ENCODE peak calls at places on chromosomes 3 and 15, in ten cellular contexts. P is right atrium auricular region, R is astrocyte of the spinal cord, N is fibroblast of lung, V is dorsolateral prefrontal cortex, Y is A549, J is neural progenitor cell, O is PC-9, Z is H1, M is IMR-90. T is an unnamed sample.

GRCh38 chr15:27231811-27232210 is 260.8 kb downstream of the GABRG3 start:
- DNase-seq in J (no peak), O (no peak), P (no peak), M (no peak), R (no peak), Y (no peak), N (no peak), Z (no peak), V (no peak), T (no peak)

GRCh38 chr15:41695750-41696436 is 35.7 kb downstream of the MGA start:
- DNase-seq in V (no peak), N (peak), J (no peak), O (no peak), Y (peak), R (peak), M (peak), P (no peak), Z (no peak), T (no peak)

GRCh38 chr3:134824676-134825290 is 29.7 kb downstream of the EPHB1 start:
- DNase-seq in N (no peak), J (no peak), Y (no peak), V (no peak), M (no peak), R (no peak), O (no peak), Z (no peak), P (no peak), T (no peak)

GRCh38 chr3:134326760-134327593 is 47.3 kb downstream of the AMOTL2 start:
- DNase-seq in O (peak), Z (no peak), Y (peak), R (peak), P (peak), M (peak), N (peak), J (peak), V (no peak), T (no peak)

GRCh38 chr3:150223090-150223489 is 185.0 kb upstream of the TSC22D2 start:
- DNase-seq in M (no peak), P (no peak), J (no peak), Z (no peak), O (no peak), R (no peak), N (no peak), Y (no peak), V (no peak), T (no peak)

GRCh38 chr15:23566070-23567050 is 886 bp downstream of the MKRN3 start:
- DNase-seq in M (no peak), V (peak), O (peak), Y (peak), J (no peak), P (no peak), R (peak), N (peak), Z (no peak), T (no peak)

GRCh38 chr3:16243706-16244490 is 20.8 kb downstream of the DPH3 start:
- DNase-seq in Y (no peak), Z (no peak), O (no peak), J (no peak), P (no peak), R (peak), N (peak), M (peak), V (no peak), T (no peak)

GRCh38 chr3:49469037-49469875 is 811 bp upstream of the DAG1 start:
- DNase-seq in R (peak), J (peak), P (peak), Z (peak), Y (peak), M (peak), O (peak), V (peak), N (peak), T (peak)

GRCh38 chr3:21718161-21718765 is 32.7 kb downstream of the ZNF385D start:
- DNase-seq in Z (no peak), N (peak), V (no peak), P (no peak), O (peak), J (no peak), Y (no peak), M (peak), R (peak), T (no peak)

GRCh38 chr15:56699743-56700142 is 33.6 kb downstream of the ZNF280D start:
- DNase-seq in P (no peak), R (no peak), J (no peak), N (no peak), V (no peak), M (no peak), Z (no peak), Y (no peak), O (no peak), T (no peak)

GRCh38 chr15:65037279-65037678 is 7.8 kb upstream of the MTFMT start:
- DNase-seq in M (no peak), O (no peak), Y (no peak), R (no peak), J (no peak), N (no peak), P (no peak), V (no peak), Z (no peak), T (no peak)

GRCh38 chr15:100729461-100729860 is 127.1 kb downstream of the ASB7 start:
- DNase-seq in O (no peak), V (no peak), M (no peak), J (no peak), N (no peak), P (no peak), Z (peak), Y (no peak), R (no peak), T (no peak)

GRCh38 chr3:114880078-114880477 is 267.0 kb downstream of the ZBTB20 start:
- DNase-seq in Y (peak), O (no peak), N (peak), M (peak), V (no peak), P (no peak), J (peak), Z (no peak), R (peak), T (no peak)

GRCh38 chr3:58484722-58485069 is 7.2 kb upstream of the KCTD6 start:
- DNase-seq in M (no peak), Z (no peak), R (no peak), P (no peak), O (no peak), N (no peak), J (no peak), V (no peak), Y (no peak), T (no peak)

GRCh38 chr3:150945226-150945625 is 27.3 kb downstream of the CLRN1 start:
- DNase-seq in R (peak), J (no peak), Y (no peak), M (peak), Z (no peak), P (no peak), O (no peak), N (peak), V (no peak), T (no peak)

GRCh38 chr15:66440501-66440900 is 53.8 kb downstream of the MAP2K1 start:
- DNase-seq in N (no peak), P (no peak), Y (no peak), Z (no peak), V (no peak), R (no peak), M (no peak), J (no peak), O (no peak), T (no peak)

GRCh38 chr3:14143826-14144225 is 19.0 kb downstream of the TMEM43 start:
- DNase-seq in Z (no peak), O (peak), R (peak), Y (peak), J (no peak), V (no peak), N (peak), M (peak), P (peak), T (peak)

GRCh38 chr3:52841211-52841980 is 6.6 kb upstream of the MUSTN1 start:
- DNase-seq in V (no peak), P (no peak), M (peak), J (no peak), R (no peak), O (no peak), N (peak), Y (no peak), Z (no peak), T (no peak)

GRCh38 chr3:118842147-118842863 is 192.3 kb downstream of the IGSF11 start:
- DNase-seq in R (peak), N (peak), J (peak), O (no peak), M (no peak), Z (no peak), Y (peak), P (no peak), V (no peak), T (no peak)

GRCh38 chr3:142724682-142725351 is 983 bp downstream of the TRPC1 start:
- DNase-seq in N (peak), O (no peak), Z (peak), J (peak), M (peak), P (no peak), R (peak), Y (peak), V (peak), T (peak)

GRCh38 chr15:100124936-100125626 is 216.7 kb downstream of the ADAMTS17 start:
- DNase-seq in Y (no peak), J (no peak), N (no peak), V (no peak), Z (no peak), P (no peak), R (no peak), M (no peak), O (no peak), T (no peak)

GRCh38 chr3:170357920-170358854 is 672 bp downstream of the SKIL start:
- DNase-seq in Z (peak), O (peak), R (peak), V (peak), P (peak), Y (peak), N (peak), J (peak), M (peak), T (peak)

GRCh38 chr3:165544432-165544831 is 292.8 kb downstream of the BCHE start:
- DNase-seq in V (no peak), R (no peak), J (peak), N (no peak), Z (no peak), O (no peak), P (no peak), M (no peak), Y (no peak), T (no peak)

GRCh38 chr3:73827204-73827603 is 202.5 kb upstream of the PDZRN3 start:
- DNase-seq in J (no peak), V (no peak), P (no peak), R (no peak), N (no peak), O (no peak), M (no peak), Y (no peak), Z (no peak), T (no peak)

GRCh38 chr3:143529018-143529478 is 319.2 kb downstream of the SLC9A9 start:
- DNase-seq in Y (no peak), J (no peak), R (no peak), P (no peak), M (no peak), O (no peak), Z (no peak), V (no peak), N (no peak), T (peak)

GRCh38 chr15:36810656-36811449 is 231.4 kb downstream of the CDIN1 start:
- DNase-seq in M (no peak), O (no peak), V (no peak), P (no peak), J (peak), R (no peak), Z (no peak), N (no peak), Y (no peak), T (no peak)

GRCh38 chr3:55648591-55649318 is 161.6 kb upstream of the WNT5A start:
- DNase-seq in N (no peak), R (no peak), M (no peak), P (no peak), Y (no peak), J (no peak), O (no peak), Z (no peak), V (no peak), T (no peak)

GRCh38 chr3:181712190-181712504 is 422 bp downstream of the SOX2 start:
- DNase-seq in Y (no peak), M (no peak), Z (no peak), O (no peak), V (no peak), R (peak), P (no peak), N (no peak), J (peak), T (no peak)

GRCh38 chr3:52087728-52088127 is 31.4 kb upstream of the DUSP7 start:
- DNase-seq in Y (no peak), M (no peak), Z (no peak), O (no peak), P (no peak), J (no peak), R (no peak), V (no peak), N (no peak), T (no peak)

GRCh38 chr3:12884104-12884742 is 42.9 kb upstream of the RPL32 start:
- DNase-seq in V (peak), O (no peak), J (no peak), Z (no peak), Y (no peak), M (peak), P (no peak), R (peak), N (peak), T (no peak)

GRCh38 chr3:128878011-128878457 is 1.4 kb upstream of the ACAD9 start:
- DNase-seq in Y (no peak), N (no peak), J (no peak), Z (no peak), V (no peak), O (no peak), R (no peak), P (no peak), M (no peak), T (no peak)

GRCh38 chr3:46947981-46948791 is 28.4 kb downstream of the CCDC12 start:
- DNase-seq in J (no peak), N (peak), Z (no peak), Y (peak), M (peak), P (peak), R (no peak), O (peak), V (no peak), T (no peak)

GRCh38 chr3:46950661-46951241 is 25.8 kb downstream of the CCDC12 start:
- DNase-seq in R (no peak), Y (no peak), J (no peak), N (no peak), P (no peak), O (no peak), Z (no peak), V (no peak), M (no peak), T (peak)

GRCh38 chr3:46947545-46947899 is 29.0 kb downstream of the CCDC12 start:
- DNase-seq in J (no peak), P (no peak), V (no peak), N (no peak), Y (no peak), M (no peak), O (no peak), R (no peak), Z (no peak), T (no peak)

GRCh38 chr3:46950177-46950576 is 26.4 kb downstream of the CCDC12 start:
- DNase-seq in Y (no peak), J (no peak), Z (no peak), O (no peak), P (no peak), R (no peak), N (no peak), V (no peak), M (no peak), T (peak)

GRCh38 chr3:46948830-46949671 is 27.5 kb downstream of the CCDC12 start:
- DNase-seq in O (peak), Z (no peak), V (no peak), M (no peak), P (no peak), R (no peak), J (no peak), Y (peak), N (no peak), T (peak)
- H3K4me3 ChIP-seq in O (no peak), Z (no peak), V (no peak), M (no peak), P (no peak), R (no peak), J (no peak), Y (no peak), N (no peak), T (no peak)

DNA sequence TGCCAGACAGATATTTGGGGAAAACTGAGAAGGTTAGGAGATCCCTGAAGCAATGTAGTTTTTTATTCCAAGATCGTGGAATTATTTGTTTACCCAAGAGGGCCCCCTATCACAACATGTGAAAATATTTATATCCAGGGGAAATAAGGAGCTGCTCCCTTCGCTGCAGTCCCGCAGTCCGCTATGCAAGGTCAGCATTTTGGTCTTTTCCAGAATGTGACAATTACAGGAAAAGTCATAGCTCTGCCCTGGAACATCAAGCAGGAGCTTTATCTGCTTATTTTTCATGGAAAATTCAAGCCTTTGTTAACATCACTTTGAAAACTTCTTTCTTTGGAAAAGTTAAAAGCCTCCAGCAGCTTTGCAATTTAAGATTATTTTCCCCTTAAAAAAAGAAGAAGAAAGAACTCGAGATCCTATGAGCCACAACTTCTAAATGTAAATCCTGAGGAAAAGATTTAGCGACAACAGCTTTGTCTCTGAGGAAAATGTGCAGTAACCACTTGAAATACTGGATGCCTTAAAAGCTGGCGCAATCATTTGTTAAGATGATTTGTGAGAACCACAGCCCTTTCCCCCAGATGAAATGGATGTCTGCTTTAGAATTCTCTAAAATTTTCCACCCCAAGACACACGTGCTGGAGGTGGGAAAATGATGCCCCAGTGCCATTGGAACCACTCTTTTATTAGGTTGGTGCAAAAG is 256.3 kb upstream of the TPM1 start:
- DNase-seq in M (no peak), Y (no peak), J (no peak), N (no peak), Z (no peak), O (no peak), P (no peak), V (no peak), R (no peak), T (no peak)
- TF ChIP-seq CTCF in M (no peak), Y (no peak), J (no peak), N (no peak), Z (no peak), O (no peak), P (no peak), V (no peak), R (no peak), T (no peak)

GRCh38 chr15:60399246-60399915 is 1.6 kb upstream of the ANXA2 start:
- DNase-seq in R (no peak), N (no peak), Y (no peak), M (no peak), V (no peak), Z (no peak), P (no peak), J (no peak), O (no peak), T (no peak)
- H3K4me3 ChIP-seq in R (no peak), N (peak), Y (peak), M (peak), V (no peak), Z (peak), P (no peak), J (peak), O (no peak), T (no peak)

DNA sequence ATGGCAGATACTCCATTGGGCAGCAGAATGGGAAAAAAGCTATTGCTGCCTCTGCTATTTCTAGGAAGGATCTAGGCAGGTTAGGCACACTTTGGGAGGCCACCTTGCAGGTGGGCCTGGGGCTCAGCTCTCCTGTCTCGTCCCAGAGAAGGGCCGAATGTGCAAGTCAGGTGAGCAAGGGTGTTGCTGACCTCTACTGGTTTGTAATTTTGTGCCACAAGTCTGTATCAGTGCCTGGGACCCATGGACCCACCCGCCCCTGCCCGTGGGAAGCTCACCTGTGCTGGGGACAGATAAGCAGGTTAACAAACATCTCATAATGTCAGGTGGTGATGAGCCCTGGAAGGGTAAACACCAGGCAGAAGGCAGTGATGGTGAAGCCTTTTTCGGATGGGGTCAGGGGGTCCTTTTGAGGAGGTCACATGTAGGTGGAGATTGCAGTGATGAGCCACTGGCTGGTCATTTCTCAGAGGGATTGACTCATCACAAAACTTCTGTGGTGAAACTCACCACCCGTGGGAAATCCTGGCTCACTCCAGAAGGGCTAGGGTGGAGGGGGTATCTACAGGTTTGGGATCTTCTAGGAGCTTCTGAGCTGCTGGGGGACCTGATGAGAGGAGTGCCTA is 161.3 kb downstream of the KLF13 start:
- DNase-seq in R (no peak), N (peak), Z (no peak), Y (peak), V (no peak), P (peak), O (no peak), J (no peak), M (peak), T (peak)
- TF ChIP-seq CTCF in R (no peak), N (no peak), Z (peak), Y (peak), V (no peak), P (no peak), O (no peak), J (no peak), M (peak), T (no peak)

DNA sequence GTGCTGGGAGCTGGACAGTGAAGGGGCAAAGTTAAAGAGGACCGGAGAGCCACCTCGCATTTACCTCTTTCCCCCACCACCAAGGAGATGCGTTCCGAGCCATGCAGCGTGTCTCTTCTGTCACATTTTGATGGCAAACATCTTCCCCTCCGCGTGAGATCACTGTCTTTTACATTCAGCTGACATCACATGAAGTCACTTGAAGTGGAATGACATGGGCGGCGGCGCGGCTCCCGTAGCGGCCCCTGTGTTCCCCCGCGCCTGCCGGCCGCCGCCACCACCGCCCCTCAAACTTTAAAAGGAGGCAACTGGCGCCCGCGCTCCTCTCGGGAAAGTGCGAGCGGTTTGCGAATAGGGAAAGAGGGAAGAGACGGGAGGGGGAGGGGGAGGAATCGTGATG is at the start of gene FEZF2:
- DNase-seq in V (no peak), M (no peak), Z (peak), Y (no peak), N (no peak), J (peak), P (no peak), O (no peak), R (no peak), T (no peak)
- H3K4me3 ChIP-seq in V (peak), M (no peak), Z (peak), Y (no peak), N (peak), J (peak), P (no peak), O (no peak), R (no peak), T (no peak)

T was measured in Peyer's patch.